ENCODE peak calls at places on chromosomes 12 and 14, in four cellular contexts. D is K562, L is GM12878, U is GM12891. A is an unnamed sample.

GRCh38 chr12:82359115-82359478 is 768 bp downstream of the METTL25 start:
- DNase-seq in D (no peak), L (no peak), U (no peak), A (peak; percentile 6)

GRCh38 chr14:53180272-53181221 is 27.4 kb upstream of the DDHD1 start:
- DNase-seq in D (peak; percentile 11), L (peak; percentile 78), U (no peak), A (no peak)

GRCh38 chr12:130818381-130819247 is 20.4 kb downstream of the STX2 start:
- DNase-seq in D (peak; percentile 52), L (peak; percentile 28), U (peak; percentile 94), A (peak; percentile 66)

GRCh38 chr14:75259510-75259855 is 19.1 kb upstream of the FOS start:
- DNase-seq in D (no peak), L (no peak), U (no peak), A (no peak)

GRCh38 chr12:104360157-104360556 is 56.6 kb downstream of the EID3 start:
- DNase-seq in D (no peak), L (no peak), U (no peak), A (no peak)

GRCh38 chr12:45446013-45446412 is 230.1 kb downstream of the ANO6 start:
- DNase-seq in D (no peak), L (no peak), U (no peak), A (no peak)

GRCh38 chr14:55645148-55645547 is 65.1 kb downstream of the KTN1 start:
- DNase-seq in D (no peak), L (no peak), U (no peak), A (peak; percentile 30)

GRCh38 chr14:22656945-22657711 is 13.0 kb upstream of the OR6J1 start:
- DNase-seq in D (no peak), L (no peak), U (no peak), A (no peak)

GRCh38 chr14:42045393-42045792 is 438.7 kb downstream of the LRFN5 start:
- DNase-seq in D (no peak), L (no peak), U (no peak), A (no peak)

GRCh38 chr14:33986804-33987203 is 35.9 kb upstream of the EGLN3 start:
- DNase-seq in D (no peak), L (no peak), U (no peak), A (no peak)

GRCh38 chr14:99028521-99028920 is 243.5 kb downstream of the BCL11B start:
- DNase-seq in D (no peak), L (no peak), U (no peak), A (no peak)

GRCh38 chr12:77888611-77889010 is 57.9 kb downstream of the NAV3 start:
- DNase-seq in D (no peak), L (no peak), U (no peak), A (no peak)

GRCh38 chr12:122646568-122647220 is 56.5 kb downstream of the HCAR2 start:
- DNase-seq in D (no peak), L (peak; percentile 90), U (no peak), A (peak; percentile 95)

GRCh38 chr12:107042801-107043200 is 50.5 kb downstream of the CRY1 start:
- DNase-seq in D (no peak), L (no peak), U (no peak), A (no peak)

GRCh38 chr12:73547421-73547820 is 990.2 kb upstream of the ATXN7L3B start:
- DNase-seq in D (no peak), L (no peak), U (no peak), A (no peak)

GRCh38 chr14:55109846-55110245 is 19.2 kb upstream of the LGALS3 start:
- DNase-seq in D (no peak), L (no peak), U (no peak), A (no peak)

GRCh38 chr12:110934093-110934852 is 13.9 kb upstream of the MYL2 start:
- DNase-seq in D (no peak), L (no peak), U (no peak), A (no peak)

GRCh38 chr14:89417469-89418225 is 614 bp upstream of the FOXN3 start:
- DNase-seq in D (no peak), L (peak; percentile 57), U (peak; percentile 40), A (peak; percentile 75)

GRCh38 chr14:58533417-58533816 is 104.3 kb upstream of the DACT1 start:
- DNase-seq in D (no peak), L (no peak), U (no peak), A (no peak)

GRCh38 chr12:49025463-49025862 is 6.9 kb upstream of the PRKAG1 start:
- DNase-seq in D (no peak), L (no peak), U (no peak), A (no peak)

GRCh38 chr12:79652521-79652920 is 38.2 kb downstream of the PAWR start:
- DNase-seq in D (no peak), L (no peak), U (no peak), A (no peak)

GRCh38 chr14:24852312-24853060 is 197.5 kb downstream of the STXBP6 start:
- DNase-seq in D (no peak), L (no peak), U (no peak), A (no peak)

GRCh38 chr14:60845523-60845922 is 111.0 kb downstream of the MNAT1 start:
- DNase-seq in D (no peak), L (peak; percentile 28), U (peak; percentile 3), A (peak; percentile 3)

GRCh38 chr12:14993537-14994266 is 20.9 kb downstream of the PDE6H start:
- DNase-seq in D (no peak), L (no peak), U (no peak), A (no peak)

GRCh38 chr14:69535230-69535848 is 39.3 kb downstream of the CCDC177 start:
- DNase-seq in D (peak; percentile 34), L (no peak), U (no peak), A (no peak)

GRCh38 chr14:65412881-65413738 is 580 bp downstream of the FUT8 start:
- DNase-seq in D (peak; percentile 6), L (no peak), U (no peak), A (peak; percentile 46)

GRCh38 chr14:55237999-55238680 is 33.1 kb upstream of the FBXO34 start:
- DNase-seq in D (no peak), L (no peak), U (no peak), A (peak; percentile 60)

GRCh38 chr14:96184737-96185136 is 19.9 kb upstream of the BDKRB2 start:
- DNase-seq in D (no peak), L (no peak), U (no peak), A (no peak)

GRCh38 chr14:97930191-97930590 is 1133.0 kb downstream of the VRK1 start:
- DNase-seq in D (no peak), L (no peak), U (no peak), A (no peak)

GRCh38 chr14:67221248-67221981 is 19.8 kb upstream of the PALS1 start:
- DNase-seq in D (no peak), L (no peak), U (no peak), A (no peak)

GRCh38 chr14:89126461-89126860 is 290.6 kb downstream of the FOXN3 start:
- DNase-seq in D (no peak), L (no peak), U (no peak), A (no peak)

DNA sequence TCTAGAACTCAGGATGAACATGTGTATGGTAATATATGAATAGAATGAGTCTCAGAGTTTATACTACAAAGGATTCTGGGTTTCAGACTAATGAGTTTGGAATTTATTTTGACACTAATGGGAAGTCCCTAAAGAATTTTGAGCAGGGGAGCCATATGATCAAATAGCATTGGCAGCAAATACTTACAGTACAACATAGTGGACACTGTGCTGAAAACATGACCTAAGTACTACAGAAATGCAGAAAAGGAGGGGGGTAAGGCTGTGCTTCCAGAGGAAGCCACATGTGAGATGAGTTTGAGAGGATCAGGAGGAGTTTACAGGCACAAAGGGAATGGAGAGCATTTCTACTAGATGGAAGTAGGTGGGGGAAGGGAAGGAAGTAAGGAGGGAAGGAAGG is 225.8 kb downstream of the C12orf42 start:
- DNase-seq in D (no peak), L (no peak), U (no peak), A (no peak)
- TF ChIP-seq SPI1 in D (no peak), L (no peak), U (no peak), A (no peak)

GRCh38 chr12:46831335-46832083 is 5.7 kb upstream of the SLC38A4 start:
- DNase-seq in D (no peak), L (no peak), U (no peak), A (no peak)
- TF ChIP-seq SPI1 in D (no peak), L (no peak), U (no peak), A (no peak)

GRCh38 chr12:54522213-54522612 is 24.7 kb downstream of the NCKAP1L start:
- DNase-seq in D (no peak), L (no peak), U (no peak), A (no peak)
- TF ChIP-seq SPI1 in D (no peak), L (no peak), U (no peak), A (no peak)

DNA sequence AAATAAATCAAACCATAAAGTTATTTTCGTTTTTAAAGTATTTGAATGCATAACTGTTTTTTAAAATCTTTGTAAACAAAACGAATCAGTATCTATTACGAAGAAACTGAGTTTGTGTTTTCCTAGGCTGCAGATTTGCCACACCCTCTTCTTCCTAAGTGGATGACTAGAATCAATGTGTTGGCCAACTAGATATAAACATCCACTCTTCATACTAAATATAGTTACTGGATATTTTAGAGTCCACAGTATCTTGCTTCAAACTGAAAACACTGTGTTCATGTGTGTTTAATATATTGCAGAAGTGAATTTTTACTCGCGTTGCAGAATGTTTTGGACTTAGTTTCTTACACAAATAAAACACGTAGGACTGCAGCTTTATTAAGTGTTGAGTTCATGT is 63.2 kb downstream of the KLHL28 start:
- DNase-seq in D (no peak), L (no peak), U (no peak), A (no peak)
- TF ChIP-seq SPI1 in D (no peak), L (no peak), U (no peak), A (no peak)

GRCh38 chr12:56581418-56582145 is 48.5 kb downstream of the BAZ2A start:
- DNase-seq in D (peak; percentile 50), L (peak; percentile 35), U (no peak), A (no peak)

GRCh38 chr12:56590237-56590830 is 39.8 kb downstream of the BAZ2A start:
- DNase-seq in D (peak; percentile 59), L (no peak), U (no peak), A (no peak)

GRCh38 chr12:56589783-56590182 is 40.3 kb downstream of the BAZ2A start:
- DNase-seq in D (no peak), L (no peak), U (no peak), A (no peak)

DNA sequence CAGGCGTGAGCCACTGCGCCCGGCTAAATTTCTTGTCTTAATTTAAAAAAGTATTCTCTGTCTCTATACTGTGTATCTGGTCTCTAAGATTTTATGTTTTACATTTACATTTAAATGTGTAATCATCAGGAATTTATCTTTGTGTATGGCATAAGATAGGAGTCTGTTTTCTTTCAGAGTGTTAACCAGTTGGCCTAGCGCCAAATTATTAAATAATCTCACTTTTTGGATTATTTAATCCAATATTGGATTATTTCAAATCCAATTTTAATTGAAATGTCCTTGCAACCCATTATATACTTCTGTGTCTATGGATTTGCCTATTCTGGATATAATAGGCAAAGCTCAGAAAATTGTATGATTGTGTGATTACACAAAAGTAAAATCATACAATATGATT is 45.0 kb downstream of the BAZ2A start:
- DNase-seq in D (no peak), L (no peak), U (no peak), A (no peak)
- TF ChIP-seq SPI1 in D (no peak), L (no peak), U (no peak), A (no peak)

GRCh38 chr12:6821674-6822433 is at the start of gene GPR162:
- DNase-seq in D (peak; percentile 78), L (no peak), U (no peak), A (no peak)
- TF ChIP-seq SPI1 in D (no peak), L (no peak), U (no peak), A (no peak)